ENCODE peak calls at places on chromosome 1, in six cellular contexts. G is MM.1S, L is SK-N-SH, U is PC-3, A is HCT116, V is Karpas-422. O is an unnamed sample.

GRCh38 chr1:52662645-52663313 is 29.8 kb downstream of the SHISAL2A start:
- DNase-seq in G (no peak), L (peak; percentile 40), U (peak; percentile 98), A (peak; percentile 31), V (no peak), O (peak; percentile 50)

GRCh38 chr1:117928881-117929339 is 511 bp downstream of the GDAP2 start:
- DNase-seq in G (peak; percentile 35), L (peak; percentile 64), U (peak; percentile 68), A (peak; percentile 39), V (peak; percentile 75), O (peak; percentile 82)

GRCh38 chr1:203320546-203321272 is 15.4 kb downstream of the BTG2 start:
- DNase-seq in G (peak; percentile 100), L (no peak), U (no peak), A (no peak), V (peak; percentile 87), O (peak; percentile 53)

GRCh38 chr1:8679411-8679800 is 138.0 kb downstream of the RERE start:
- DNase-seq in G (no peak), L (no peak), U (no peak), A (no peak), V (no peak), O (peak; percentile 60)

GRCh38 chr1:231702321-231702720 is 75.7 kb downstream of the DISC1 start:
- DNase-seq in G (no peak), L (no peak), U (no peak), A (no peak), V (no peak), O (no peak)

GRCh38 chr1:974687-975328 is 7.1 kb downstream of the PERM1 start:
- DNase-seq in G (no peak), L (no peak), U (no peak), A (no peak), V (no peak), O (no peak)

GRCh38 chr1:9822897-9823692 is 670 bp downstream of the CLSTN1 start:
- DNase-seq in G (peak; percentile 41), L (no peak), U (peak; percentile 31), A (no peak), V (peak; percentile 77), O (peak; percentile 60)

GRCh38 chr1:67572594-67573221 is 112.3 kb upstream of the GADD45A start:
- DNase-seq in G (no peak), L (no peak), U (peak; percentile 8), A (no peak), V (peak; percentile 31), O (peak; percentile 43)

GRCh38 chr1:64563958-64564565 is 94.1 kb downstream of the CACHD1 start:
- DNase-seq in G (no peak), L (no peak), U (no peak), A (no peak), V (no peak), O (no peak)

GRCh38 chr1:169925505-169926482 is 32.1 kb upstream of the SCYL3 start:
- DNase-seq in G (peak; percentile 61), L (no peak), U (peak; percentile 58), A (no peak), V (no peak), O (no peak)

DNA sequence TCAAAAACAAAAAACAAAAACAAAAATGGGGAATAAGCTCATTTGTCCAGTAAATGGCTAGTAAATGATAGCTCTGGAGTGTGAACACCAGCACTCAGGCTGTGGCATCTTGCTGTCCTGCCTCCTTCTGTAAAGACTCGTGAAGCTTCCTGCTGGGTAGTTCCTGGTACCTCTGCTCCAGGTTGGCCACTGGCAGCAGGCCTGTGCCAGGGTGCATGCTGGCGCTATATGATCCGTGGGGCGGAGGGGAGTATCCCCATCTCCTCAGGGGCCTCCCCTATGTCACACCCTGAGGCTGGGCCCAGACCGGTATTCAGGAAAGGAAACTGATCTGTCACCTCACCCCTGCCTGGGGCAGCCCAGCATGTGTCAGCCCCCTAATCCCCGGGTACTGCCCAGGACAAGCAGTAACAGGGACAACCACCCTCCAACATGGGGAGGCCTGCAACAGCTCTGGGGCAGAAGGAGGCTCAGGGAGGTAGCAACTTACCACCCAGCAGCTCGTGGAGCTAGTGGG is 14.1 kb downstream of the ALPL start:
- DNase-seq in G (no peak), L (no peak), U (no peak), A (no peak), V (no peak), O (no peak)
- H4K20me1 ChIP-seq in G (no peaks in the 10 kb centered on the region), L (no peaks in the 10 kb centered on the region), U (no peaks in the 10 kb centered on the region), A (no peaks in the 10 kb centered on the region), V (no peaks in the 10 kb centered on the region), O (no peaks in the 10 kb centered on the region)

DNA sequence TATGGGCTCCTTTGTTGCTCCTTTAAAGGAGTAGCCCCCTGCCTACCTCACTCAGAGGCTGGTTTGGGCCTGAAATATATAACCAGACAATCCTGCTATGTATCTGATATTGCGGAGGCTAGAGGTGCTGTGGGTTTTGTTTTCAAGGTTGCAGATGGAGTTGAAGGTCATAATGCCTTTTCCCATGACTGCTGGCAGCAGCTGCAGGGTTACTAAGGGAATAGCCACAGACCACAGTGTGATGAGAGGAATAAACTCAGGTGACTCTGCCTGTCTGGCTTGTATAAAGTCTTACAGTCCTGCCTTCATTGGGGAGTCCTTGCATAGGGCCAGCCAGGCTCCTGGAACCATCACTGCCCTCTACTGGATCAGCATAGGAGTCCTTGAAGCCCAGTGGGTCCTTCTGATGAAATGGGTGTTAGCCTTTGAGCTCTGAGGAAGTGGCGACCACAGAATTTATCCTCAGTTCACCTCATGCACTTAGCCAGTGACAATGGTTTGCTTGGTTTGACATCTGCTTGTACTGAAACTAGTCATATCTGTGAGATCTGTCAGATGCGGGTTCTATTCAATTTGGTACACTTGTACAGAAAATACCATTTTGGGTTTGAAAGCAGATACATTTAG is 174.4 kb upstream of the HMCN1 start:
- DNase-seq in G (peak; percentile 90), L (peak; percentile 18), U (peak; percentile 53), A (peak; percentile 31), V (peak; percentile 81), O (peak; percentile 72)
- H3K9ac ChIP-seq in G (no peak overlapping the region), L (no peak overlapping the region), U (no peak overlapping the region), A (no peak overlapping the region), V (peak overlapping the region; percentile 11), O (no peak overlapping the region)

DNA sequence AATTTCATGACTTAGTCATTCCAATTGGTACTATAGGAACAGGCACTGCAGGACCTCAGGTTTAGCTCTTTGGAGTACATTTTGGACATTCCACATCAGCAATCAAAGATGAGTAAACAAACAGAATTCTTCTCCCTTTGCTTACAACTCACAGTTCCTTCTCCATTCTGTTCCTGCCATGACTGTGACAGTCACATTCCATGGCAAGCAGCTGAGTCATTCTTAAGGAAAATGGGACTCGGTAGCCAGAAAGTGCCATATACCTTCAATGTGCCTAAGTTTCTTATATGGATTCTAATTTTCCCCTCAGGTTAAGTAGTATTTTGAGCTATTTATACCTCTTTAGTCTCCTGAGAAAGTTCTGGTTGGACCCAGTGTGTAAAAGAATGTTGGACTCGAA is 25.6 kb downstream of the CRCT1 start:
- DNase-seq in G (no peak), L (no peak), U (no peak), A (no peak), V (no peak), O (no peak)
- H3K9me2 ChIP-seq in G (no peaks in the 10 kb centered on the region), L (no peaks in the 10 kb centered on the region), U (no peaks in the 10 kb centered on the region), A (no peaks in the 10 kb centered on the region), V (no peaks in the 10 kb centered on the region), O (no peaks in the 10 kb centered on the region)

GRCh38 chr1:27600500-27601175 is 3.3 kb downstream of the AHDC1 start:
- DNase-seq in G (no peak), L (peak; percentile 77), U (no peak), A (no peak), V (peak; percentile 70), O (no peak)

GRCh38 chr1:27599605-27600499 is 4.1 kb downstream of the AHDC1 start:
- DNase-seq in G (no peak), L (peak; percentile 78), U (peak; percentile 29), A (no peak), V (no peak), O (no peak)

GRCh38 chr1:27598288-27598687 is 5.7 kb downstream of the AHDC1 start:
- DNase-seq in G (no peak), L (peak; percentile 74), U (no peak), A (no peak), V (no peak), O (peak; percentile 35)

GRCh38 chr1:27597511-27598216 is 6.3 kb downstream of the AHDC1 start:
- DNase-seq in G (no peak), L (no peak), U (no peak), A (no peak), V (no peak), O (no peak)

DNA sequence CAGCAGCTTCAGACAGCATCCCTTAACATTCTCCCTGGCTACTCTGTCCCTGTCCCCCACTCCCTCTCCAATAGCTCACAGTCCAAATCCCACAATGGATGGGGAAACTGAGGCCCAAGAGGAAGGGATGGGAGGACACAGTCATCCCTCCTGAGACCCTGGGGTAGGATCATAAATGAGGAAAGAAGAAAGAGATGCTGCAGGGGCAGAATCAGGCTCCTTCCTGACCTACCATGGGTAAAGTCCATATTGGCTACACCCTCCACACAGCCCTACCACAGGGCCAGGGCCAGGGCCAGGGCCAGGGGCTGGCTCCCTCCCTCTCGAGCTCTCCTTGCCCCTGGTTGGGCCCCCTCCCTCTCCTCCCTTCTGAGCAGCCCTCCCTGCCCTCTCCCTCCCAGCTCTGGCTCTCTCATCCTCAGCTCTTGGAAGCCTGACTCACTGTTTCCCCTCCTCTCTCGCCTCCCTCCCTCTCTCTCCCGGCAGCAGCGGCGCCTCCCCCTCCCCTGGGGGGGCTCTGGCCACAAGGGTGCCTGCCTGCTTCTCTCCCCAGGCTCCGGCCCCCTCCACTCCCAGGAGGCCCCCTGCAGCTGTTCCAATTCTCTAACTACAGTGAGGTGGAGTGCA is 4.9 kb downstream of the AHDC1 start:
- DNase-seq in G (no peak), L (no peak), U (peak; percentile 46), A (no peak), V (peak; percentile 47), O (peak; percentile 91)
- H4K20me1 ChIP-seq in G (no peaks in the 10 kb centered on the region), L (peaks cover 81% of the 10 kb centered on the region), U (peaks cover 66% of the 10 kb centered on the region), A (peaks cover 9% of the 10 kb centered on the region), V (peaks cover 58% of the 10 kb centered on the region), O (no peaks in the 10 kb centered on the region)

DNA sequence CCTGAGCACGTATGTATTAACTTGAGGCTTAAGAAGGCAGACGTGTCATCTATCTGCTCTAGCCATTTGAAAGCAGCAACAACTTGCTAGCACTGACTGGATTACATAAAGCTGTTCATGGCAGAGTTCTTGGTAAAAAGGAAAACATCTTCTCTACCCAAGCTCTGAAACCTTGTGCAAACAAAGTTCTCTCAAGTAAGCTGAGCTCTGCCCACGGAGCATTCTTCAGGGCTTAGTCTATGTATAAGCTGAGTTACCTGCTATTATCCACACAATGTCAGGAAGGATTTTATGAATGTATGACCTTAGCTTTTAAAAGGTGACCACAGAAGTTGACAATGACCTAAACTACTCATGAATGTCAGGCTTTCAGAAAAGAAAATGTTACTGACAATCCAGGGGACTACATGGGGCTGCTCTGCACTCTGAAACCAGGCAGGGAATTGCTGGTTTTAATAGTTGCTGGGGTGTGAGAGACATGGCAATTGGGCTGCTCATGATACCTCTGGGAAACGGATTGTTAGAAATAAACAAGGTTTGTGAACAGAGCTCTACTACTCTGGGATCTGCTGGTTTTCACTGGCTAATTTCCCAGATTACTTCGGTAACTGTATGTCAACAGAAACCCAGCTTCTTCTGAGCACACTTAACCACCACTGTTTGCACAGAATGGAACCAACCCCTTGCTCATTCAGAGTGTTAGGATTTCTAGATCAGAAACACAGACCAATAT is 29.6 kb upstream of the CCN1 start:
- DNase-seq in G (no peak), L (no peak), U (peak; percentile 97), A (no peak), V (no peak), O (peak; percentile 78)
- H3K9ac ChIP-seq in G (no peak overlapping the region), L (peak overlapping the region; percentile 4), U (peak overlapping the region; percentile 20), A (no peak overlapping the region), V (no peak overlapping the region), O (peak overlapping the region; percentile 7)

O was measured in GM23248.